ENCODE peak calls at places on chromosomes 5 and 9, in seven cellular contexts. R, B, J, Z, Q, Y and E are unnamed samples.

GRCh38 chr9:135222991-135223760 is 135.7 kb downstream of the OLFM1 start:
- DNase-seq in B (no peak), Z (no peak), Q (no peak), Y (no peak), J (no peak), R (peak; percentile 40), E (no peak)

GRCh38 chr5:60649288-60649917 is 50.6 kb downstream of the DEPDC1B start:
- DNase-seq in J (peak; percentile 62), Z (no peak), Q (no peak), R (no peak), Y (no peak), B (no peak), E (no peak)

GRCh38 chr9:136576269-136576626 is 30.4 kb upstream of the NOTCH1 start:
- DNase-seq in Q (peak; percentile 84), R (peak; percentile 88), J (no peak), Y (no peak), Z (no peak), B (peak; percentile 52), E (no peak)

GRCh38 chr5:101942321-101942882 is 353.7 kb downstream of the SLCO4C1 start:
- DNase-seq in Q (no peak), R (no peak), Y (no peak), J (peak; percentile 67), Z (no peak), B (peak; percentile 37), E (no peak)

GRCh38 chr5:139828207-139828895 is 32.7 kb downstream of the PSD2 start:
- DNase-seq in B (no peak), Z (no peak), R (peak; percentile 24), Q (no peak), Y (no peak), J (no peak), E (no peak)

GRCh38 chr9:33351547-33351946 is 50.8 kb downstream of the AQP7 start:
- DNase-seq in Q (no peak), R (no peak), B (no peak), Z (no peak), Y (no peak), J (no peak), E (no peak)

GRCh38 chr9:120935383-120935857 is 8.8 kb upstream of the TRAF1 start:
- DNase-seq in B (peak; percentile 98), Q (peak; percentile 85), J (peak; percentile 98), R (peak; percentile 98), Z (no peak), Y (no peak), E (no peak)

GRCh38 chr5:83721878-83722779 is 1.5 kb upstream of the HAPLN1 start:
- DNase-seq in B (no peak), R (peak; percentile 76), Q (peak; percentile 5), Z (no peak), Y (no peak), J (peak; percentile 77), E (no peak)

GRCh38 chr9:2984481-2984880 is 140.6 kb upstream of the PUM3 start:
- DNase-seq in Y (no peak), R (no peak), B (no peak), Q (no peak), J (no peak), Z (no peak), E (no peak)

GRCh38 chr9:135864447-135865049 is 42.8 kb downstream of the CAMSAP1 start:
- DNase-seq in B (peak; percentile 50), Z (peak; percentile 64), J (peak; percentile 58), R (no peak), Y (peak; percentile 66), Q (no peak), E (peak; percentile 44)

GRCh38 chr9:120616961-120617636 is 37.1 kb upstream of the CDK5RAP2 start:
- DNase-seq in R (no peak), Y (no peak), B (no peak), Z (no peak), Q (no peak), J (no peak), E (no peak)

GRCh38 chr9:7228786-7229185 is 471.0 kb downstream of the KDM4C start:
- DNase-seq in Z (no peak), B (no peak), Y (no peak), Q (no peak), R (no peak), J (no peak), E (no peak)

GRCh38 chr5:53434566-53434965 is 45.9 kb upstream of the FST start:
- DNase-seq in J (no peak), Q (no peak), R (no peak), B (no peak), Y (no peak), Z (no peak), E (no peak)

GRCh38 chr5:62143268-62144229 is 162.5 kb upstream of the KIF2A start:
- DNase-seq in Y (no peak), Z (no peak), R (no peak), Q (no peak), J (peak; percentile 37), B (no peak), E (no peak)

GRCh38 chr9:69485466-69485865 is 160.5 kb downstream of the ENTREP1 start:
- DNase-seq in Z (no peak), R (no peak), Y (no peak), J (no peak), Q (no peak), B (no peak), E (no peak)

GRCh38 chr9:33993104-33993503 is 55.6 kb downstream of the UBAP2 start:
- DNase-seq in Y (no peak), B (no peak), R (no peak), Q (no peak), Z (no peak), J (no peak), E (no peak)

GRCh38 chr5:138656916-138657315 is 81.7 kb upstream of the HSPA9 start:
- DNase-seq in Y (no peak), J (no peak), Z (no peak), Q (no peak), B (no peak), R (peak; percentile 35), E (no peak)

GRCh38 chr9:81685763-81686613 is 3.4 kb downstream of the TLE1 start:
- DNase-seq in Z (no peak), J (no peak), Q (no peak), R (no peak), B (no peak), Y (no peak), E (no peak)

GRCh38 chr5:149297340-149298023 is 25.8 kb downstream of the AFAP1L1 start:
- DNase-seq in B (no peak), Z (no peak), Q (no peak), R (no peak), J (no peak), Y (no peak), E (no peak)

GRCh38 chr5:38923661-38924451 is 78.0 kb downstream of the OSMR start:
- DNase-seq in Y (no peak), R (no peak), B (no peak), J (no peak), Z (no peak), Q (no peak), E (no peak)

GRCh38 chr5:60945760-60946253 is 802 bp downstream of the NDUFAF2 start:
- DNase-seq in R (peak; percentile 66), J (peak; percentile 74), Y (no peak), Z (no peak), Q (no peak), B (peak; percentile 33), E (no peak)

GRCh38 chr5:172837640-172838039 is 3.6 kb downstream of the ERGIC1 start:
- DNase-seq in R (peak; percentile 90), Y (no peak), J (no peak), Z (no peak), B (peak; percentile 87), Q (no peak), E (peak; percentile 68)

GRCh38 chr9:132797861-132798659 is 80.0 kb downstream of the AK8 start:
- DNase-seq in Y (no peak), Z (no peak), Q (no peak), R (no peak), B (no peak), J (no peak), E (no peak)

GRCh38 chr5:95081500-95082355 is 203.2 kb downstream of the MCTP1 start:
- DNase-seq in Z (no peak), Q (peak; percentile 74), R (peak; percentile 66), B (peak; percentile 52), J (peak; percentile 63), Y (no peak), E (peak; percentile 22)

GRCh38 chr5:136135536-136135935 is 2.9 kb downstream of the SMAD5 start:
- DNase-seq in J (no peak), R (no peak), Q (no peak), Y (no peak), Z (no peak), B (no peak), E (no peak)

GRCh38 chr9:3087697-3088096 is 243.8 kb upstream of the PUM3 start:
- DNase-seq in R (no peak), J (no peak), Y (no peak), B (no peak), Z (no peak), Q (no peak), E (no peak)

GRCh38 chr9:116466289-116467012 is 220.7 kb upstream of the TRIM32 start:
- DNase-seq in R (no peak), Q (no peak), Z (no peak), J (no peak), Y (no peak), B (no peak), E (no peak)

GRCh38 chr9:4573634-4574391 is 83.5 kb downstream of the SLC1A1 start:
- DNase-seq in B (no peak), Z (no peak), J (no peak), Y (no peak), R (no peak), Q (no peak), E (no peak)

GRCh38 chr5:66987949-66988838 is 208.4 kb downstream of the CD180 start:
- DNase-seq in Y (no peak), Z (no peak), J (peak; percentile 57), R (no peak), Q (peak; percentile 22), B (no peak), E (no peak)

GRCh38 chr5:149939572-149939971 is 5.0 kb downstream of the PDE6A start:
- DNase-seq in B (no peak), Y (no peak), J (peak; percentile 32), Z (no peak), Q (peak; percentile 92), R (no peak), E (no peak)